ENCODE peak calls at places on chromosomes 11 and 22, in ten cellular contexts. One of them, this sample, is unnamed.
A peak's percentile ranks its signal among the peaks of the same experiment; 100 is the strongest.

GRCh38 chr11:3849297-3849874 is 6.1 kb upstream of the STIM1 start:
- DNase-seq in endothelial cell: peak; percentile 64
- DNase-seq in fibroblast of lung: peak; percentile 58
- DNase-seq in stomach: no peak
- DNase-seq in psoas muscle: no peak
- DNase-seq in HCT116: no peak
- DNase-seq in WERI-Rb-1: no peak
- DNase-seq in lower leg skin: no peak
- DNase-seq in colonic mucosa: peak; percentile 56
- DNase-seq in ovary: no peak
- DNase-seq in this sample: no peak

GRCh38 chr11:130582994-130583393 is 134.5 kb downstream of the ADAMTS15 start:
- DNase-seq in HCT116: no peak
- DNase-seq in WERI-Rb-1: no peak
- DNase-seq in fibroblast of lung: peak; percentile 54
- DNase-seq in endothelial cell: no peak
- DNase-seq in colonic mucosa: no peak
- DNase-seq in ovary: no peak
- DNase-seq in psoas muscle: no peak
- DNase-seq in stomach: no peak
- DNase-seq in lower leg skin: no peak
- DNase-seq in this sample: no peak

GRCh38 chr22:29718949-29719893 is 582 bp upstream of the CABP7 start:
- DNase-seq in fibroblast of lung: no peak
- DNase-seq in lower leg skin: no peak
- DNase-seq in ovary: no peak
- DNase-seq in colonic mucosa: no peak
- DNase-seq in endothelial cell: no peak
- DNase-seq in psoas muscle: no peak
- DNase-seq in stomach: no peak
- DNase-seq in HCT116: no peak
- DNase-seq in WERI-Rb-1: no peak
- DNase-seq in this sample: no peak

GRCh38 chr22:44387486-44387885 is 74.7 kb upstream of the SHISAL1 start:
- DNase-seq in WERI-Rb-1: no peak
- DNase-seq in endothelial cell: no peak
- DNase-seq in HCT116: no peak
- DNase-seq in fibroblast of lung: no peak
- DNase-seq in psoas muscle: peak; percentile 13
- DNase-seq in colonic mucosa: no peak
- DNase-seq in stomach: no peak
- DNase-seq in lower leg skin: no peak
- DNase-seq in ovary: no peak
- DNase-seq in this sample: no peak

GRCh38 chr11:134792677-134793076 is 380.6 kb upstream of the B3GAT1 start:
- DNase-seq in colonic mucosa: no peak
- DNase-seq in ovary: no peak
- DNase-seq in WERI-Rb-1: peak; percentile 31
- DNase-seq in psoas muscle: no peak
- DNase-seq in endothelial cell: no peak
- DNase-seq in fibroblast of lung: no peak
- DNase-seq in lower leg skin: no peak
- DNase-seq in HCT116: no peak
- DNase-seq in stomach: no peak
- DNase-seq in this sample: no peak

GRCh38 chr22:39432361-39432811 is 24.4 kb upstream of the MGAT3 start:
- DNase-seq in psoas muscle: no peak
- DNase-seq in HCT116: no peak
- DNase-seq in endothelial cell: no peak
- DNase-seq in stomach: no peak
- DNase-seq in fibroblast of lung: no peak
- DNase-seq in colonic mucosa: no peak
- DNase-seq in lower leg skin: no peak
- DNase-seq in WERI-Rb-1: no peak
- DNase-seq in ovary: no peak
- DNase-seq in this sample: no peak

GRCh38 chr22:34294986-34295385 is 374.7 kb upstream of the LARGE1 start:
- DNase-seq in endothelial cell: no peak
- DNase-seq in psoas muscle: no peak
- DNase-seq in HCT116: no peak
- DNase-seq in WERI-Rb-1: no peak
- DNase-seq in fibroblast of lung: no peak
- DNase-seq in lower leg skin: no peak
- DNase-seq in stomach: no peak
- DNase-seq in colonic mucosa: no peak
- DNase-seq in ovary: no peak
- DNase-seq in this sample: no peak

GRCh38 chr22:46933526-46933925 is 171.1 kb downstream of the TBC1D22A start:
- DNase-seq in endothelial cell: no peak
- DNase-seq in stomach: no peak
- DNase-seq in psoas muscle: no peak
- DNase-seq in colonic mucosa: peak; percentile 16
- DNase-seq in fibroblast of lung: no peak
- DNase-seq in lower leg skin: no peak
- DNase-seq in ovary: no peak
- DNase-seq in WERI-Rb-1: no peak
- DNase-seq in HCT116: no peak
- DNase-seq in this sample: no peak

GRCh38 chr22:17985606-17986005 is 38.8 kb downstream of the MICAL3 start:
- DNase-seq in endothelial cell: no peak
- DNase-seq in psoas muscle: no peak
- DNase-seq in colonic mucosa: no peak
- DNase-seq in fibroblast of lung: no peak
- DNase-seq in ovary: no peak
- DNase-seq in stomach: no peak
- DNase-seq in HCT116: no peak
- DNase-seq in WERI-Rb-1: no peak
- DNase-seq in lower leg skin: no peak
- DNase-seq in this sample: no peak

GRCh38 chr11:16252373-16252772 is 104.0 kb downstream of the SOX6 start:
- DNase-seq in fibroblast of lung: peak; percentile 2
- DNase-seq in endothelial cell: no peak
- DNase-seq in HCT116: no peak
- DNase-seq in ovary: no peak
- DNase-seq in colonic mucosa: no peak
- DNase-seq in lower leg skin: no peak
- DNase-seq in WERI-Rb-1: peak; percentile 10
- DNase-seq in psoas muscle: no peak
- DNase-seq in stomach: no peak
- DNase-seq in this sample: no peak

GRCh38 chr22:18966748-18967147 is 30.7 kb upstream of the PRODH start:
- DNase-seq in HCT116: no peak
- DNase-seq in psoas muscle: peak; percentile 23
- DNase-seq in fibroblast of lung: no peak
- DNase-seq in ovary: no peak
- DNase-seq in lower leg skin: no peak
- DNase-seq in stomach: no peak
- DNase-seq in endothelial cell: no peak
- DNase-seq in colonic mucosa: no peak
- DNase-seq in WERI-Rb-1: no peak
- DNase-seq in this sample: no peak

GRCh38 chr22:38267086-38267485 is 5.7 kb downstream of the TMEM184B start:
- DNase-seq in endothelial cell: no peak
- DNase-seq in lower leg skin: no peak
- DNase-seq in stomach: no peak
- DNase-seq in fibroblast of lung: no peak
- DNase-seq in psoas muscle: no peak
- DNase-seq in ovary: no peak
- DNase-seq in WERI-Rb-1: no peak
- DNase-seq in HCT116: no peak
- DNase-seq in colonic mucosa: no peak
- DNase-seq in this sample: no peak

GRCh38 chr22:33400061-33400840 is 342.1 kb upstream of the SYN3 start:
- DNase-seq in WERI-Rb-1: no peak
- DNase-seq in psoas muscle: no peak
- DNase-seq in fibroblast of lung: no peak
- DNase-seq in stomach: no peak
- DNase-seq in endothelial cell: no peak
- DNase-seq in lower leg skin: no peak
- DNase-seq in colonic mucosa: no peak
- DNase-seq in ovary: no peak
- DNase-seq in HCT116: no peak
- DNase-seq in this sample: no peak

GRCh38 chr22:45302047-45302446 is 7.7 kb upstream of the FAM118A start:
- DNase-seq in psoas muscle: no peak
- DNase-seq in HCT116: no peak
- DNase-seq in endothelial cell: no peak
- DNase-seq in ovary: no peak
- DNase-seq in lower leg skin: no peak
- DNase-seq in WERI-Rb-1: no peak
- DNase-seq in fibroblast of lung: peak; percentile 81
- DNase-seq in colonic mucosa: no peak
- DNase-seq in stomach: no peak
- DNase-seq in this sample: no peak

GRCh38 chr11:121138259-121138658 is 37.2 kb downstream of the TECTA start:
- DNase-seq in colonic mucosa: no peak
- DNase-seq in HCT116: no peak
- DNase-seq in psoas muscle: no peak
- DNase-seq in stomach: no peak
- DNase-seq in endothelial cell: no peak
- DNase-seq in ovary: no peak
- DNase-seq in lower leg skin: no peak
- DNase-seq in fibroblast of lung: no peak
- DNase-seq in WERI-Rb-1: no peak
- DNase-seq in this sample: no peak

GRCh38 chr11:116887909-116888556 is 50.6 kb upstream of the APOA1 start:
- DNase-seq in endothelial cell: no peak
- DNase-seq in colonic mucosa: no peak
- DNase-seq in WERI-Rb-1: no peak
- DNase-seq in psoas muscle: no peak
- DNase-seq in HCT116: no peak
- DNase-seq in stomach: no peak
- DNase-seq in ovary: no peak
- DNase-seq in fibroblast of lung: no peak
- DNase-seq in lower leg skin: no peak
- DNase-seq in this sample: no peak

GRCh38 chr11:96101146-96101545 is 177.2 kb upstream of the MTMR2 start:
- DNase-seq in psoas muscle: no peak
- DNase-seq in endothelial cell: no peak
- DNase-seq in stomach: no peak
- DNase-seq in ovary: no peak
- DNase-seq in WERI-Rb-1: no peak
- DNase-seq in HCT116: no peak
- DNase-seq in fibroblast of lung: no peak
- DNase-seq in lower leg skin: no peak
- DNase-seq in colonic mucosa: no peak
- DNase-seq in this sample: no peak

GRCh38 chr11:62494246-62494645 is 52.4 kb downstream of the AHNAK start:
- DNase-seq in fibroblast of lung: no peak
- DNase-seq in WERI-Rb-1: no peak
- DNase-seq in ovary: no peak
- DNase-seq in lower leg skin: no peak
- DNase-seq in psoas muscle: no peak
- DNase-seq in colonic mucosa: no peak
- DNase-seq in endothelial cell: no peak
- DNase-seq in HCT116: no peak
- DNase-seq in stomach: no peak
- DNase-seq in this sample: no peak

GRCh38 chr11:89235976-89236375 is 58.3 kb downstream of the TYR start:
- DNase-seq in WERI-Rb-1: no peak
- DNase-seq in endothelial cell: no peak
- DNase-seq in colonic mucosa: no peak
- DNase-seq in lower leg skin: no peak
- DNase-seq in psoas muscle: no peak
- DNase-seq in HCT116: no peak
- DNase-seq in fibroblast of lung: no peak
- DNase-seq in stomach: no peak
- DNase-seq in ovary: no peak
- DNase-seq in this sample: no peak
- TF ChIP-seq CTCF in WERI-Rb-1: no peak
- TF ChIP-seq CTCF in endothelial cell: no peak
- TF ChIP-seq CTCF in colonic mucosa: no peak
- TF ChIP-seq CTCF in lower leg skin: no peak
- TF ChIP-seq CTCF in psoas muscle: no peak
- TF ChIP-seq CTCF in HCT116: no peak
- TF ChIP-seq CTCF in fibroblast of lung: no peak
- TF ChIP-seq CTCF in stomach: no peak
- TF ChIP-seq CTCF in ovary: no peak
- TF ChIP-seq CTCF in this sample: no peak

DNA sequence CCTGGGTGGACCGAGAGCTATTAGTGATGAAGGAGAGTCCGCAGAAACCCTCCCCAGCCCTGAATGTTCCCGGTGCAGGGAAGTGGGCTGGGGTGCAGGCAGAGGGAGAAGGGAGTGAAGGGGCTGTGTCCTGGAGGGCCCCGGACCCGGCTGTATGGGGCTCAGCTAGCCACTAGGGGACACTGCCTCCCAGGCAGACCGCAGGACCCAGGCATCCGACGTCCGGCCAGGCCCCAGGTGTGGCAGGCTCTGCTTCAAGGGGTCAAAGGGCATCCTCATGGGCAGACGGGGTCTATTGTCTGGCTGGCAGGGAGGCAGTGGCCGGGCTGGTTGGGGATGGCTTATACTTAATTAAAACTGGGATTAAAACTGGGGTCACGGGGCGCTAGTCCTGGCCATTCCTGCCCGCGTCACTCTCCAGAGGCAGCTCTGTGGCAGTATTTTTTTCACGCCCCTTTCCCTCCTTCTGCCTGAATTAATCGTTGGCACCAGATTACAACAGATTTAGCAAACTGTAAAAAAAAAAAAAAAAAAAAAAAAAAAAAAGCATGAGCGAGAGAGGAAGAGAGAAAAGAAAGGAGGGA is 5.0 kb downstream of the FLRT1 start:
- DNase-seq in ovary: no peak
- DNase-seq in HCT116: no peak
- DNase-seq in colonic mucosa: no peak
- DNase-seq in fibroblast of lung: no peak
- DNase-seq in WERI-Rb-1: peak; percentile 60
- DNase-seq in lower leg skin: no peak
- DNase-seq in psoas muscle: no peak
- DNase-seq in stomach: no peak
- DNase-seq in endothelial cell: no peak
- DNase-seq in this sample: no peak
- TF ChIP-seq CTCF in ovary: no peak
- TF ChIP-seq CTCF in HCT116: peak; percentile 35
- TF ChIP-seq CTCF in colonic mucosa: peak; percentile 16
- TF ChIP-seq CTCF in fibroblast of lung: peak; percentile 44
- TF ChIP-seq CTCF in WERI-Rb-1: peak; percentile 95
- TF ChIP-seq CTCF in lower leg skin: no peak
- TF ChIP-seq CTCF in psoas muscle: peak; percentile 32
- TF ChIP-seq CTCF in stomach: peak; percentile 12
- TF ChIP-seq CTCF in endothelial cell: no peak
- TF ChIP-seq CTCF in this sample: no peak

GRCh38 chr11:19092850-19093249 is 24.1 kb upstream of the ZDHHC13 start:
- DNase-seq in endothelial cell: no peak
- DNase-seq in lower leg skin: no peak
- DNase-seq in colonic mucosa: no peak
- DNase-seq in HCT116: no peak
- DNase-seq in psoas muscle: no peak
- DNase-seq in fibroblast of lung: no peak
- DNase-seq in WERI-Rb-1: no peak
- DNase-seq in ovary: no peak
- DNase-seq in stomach: no peak
- DNase-seq in this sample: no peak
- TF ChIP-seq CTCF in endothelial cell: no peak
- TF ChIP-seq CTCF in lower leg skin: no peak
- TF ChIP-seq CTCF in colonic mucosa: no peak
- TF ChIP-seq CTCF in HCT116: no peak
- TF ChIP-seq CTCF in psoas muscle: no peak
- TF ChIP-seq CTCF in fibroblast of lung: no peak
- TF ChIP-seq CTCF in WERI-Rb-1: no peak
- TF ChIP-seq CTCF in ovary: no peak
- TF ChIP-seq CTCF in stomach: no peak
- TF ChIP-seq CTCF in this sample: no peak

GRCh38 chr22:40911772-40912171 is 39.4 kb upstream of the RBX1 start:
- DNase-seq in stomach: no peak
- DNase-seq in ovary: no peak
- DNase-seq in endothelial cell: no peak
- DNase-seq in WERI-Rb-1: no peak
- DNase-seq in lower leg skin: no peak
- DNase-seq in psoas muscle: no peak
- DNase-seq in colonic mucosa: no peak
- DNase-seq in fibroblast of lung: no peak
- DNase-seq in HCT116: no peak
- DNase-seq in this sample: no peak
- TF ChIP-seq CTCF in stomach: no peak
- TF ChIP-seq CTCF in ovary: no peak
- TF ChIP-seq CTCF in endothelial cell: no peak
- TF ChIP-seq CTCF in WERI-Rb-1: no peak
- TF ChIP-seq CTCF in lower leg skin: no peak
- TF ChIP-seq CTCF in psoas muscle: no peak
- TF ChIP-seq CTCF in colonic mucosa: no peak
- TF ChIP-seq CTCF in fibroblast of lung: no peak
- TF ChIP-seq CTCF in HCT116: no peak
- TF ChIP-seq CTCF in this sample: no peak

This sample was measured in pancreas.